ENCODE peak calls at places on chromosomes 1 and 21, in eight cellular contexts. B is AG04449, W is endothelial cell, T is MCF 10A, U is astrocyte of the cerebellum, J is cardiac fibroblast, Q is HepG2, N is B cell. E is an unnamed sample.
A peak's percentile ranks its signal among the peaks of the same experiment; 100 is the strongest.

GRCh38 chr1:113231866-113232265 is 158.4 kb upstream of the MAGI3 start:
- DNase-seq in B (no peak), W (no peak), T (no peak), U (no peak), J (no peak), Q (no peak), N (no peak), E (no peak)

GRCh38 chr1:5740450-5740849 is 251.8 kb downstream of the NPHP4 start:
- DNase-seq in B (no peak), W (no peak), T (no peak), U (no peak), J (no peak), Q (no peak), N (no peak), E (no peak)

GRCh38 chr1:202010042-202011015 is at the start of gene ELF3:
- DNase-seq in B (no peak), W (no peak), T (peak; percentile 66), U (no peak), J (no peak), Q (peak; percentile 99), N (no peak), E (peak; percentile 78)

GRCh38 chr1:193069748-193070394 is 10.5 kb downstream of the RO60 start:
- DNase-seq in B (no peak), W (no peak), T (peak; percentile 50), U (no peak), J (peak; percentile 24), Q (no peak), N (no peak), E (no peak)

GRCh38 chr1:235841938-235842545 is 24.7 kb downstream of the LYST start:
- DNase-seq in B (no peak), W (no peak), T (no peak), U (no peak), J (no peak), Q (no peak), N (no peak), E (peak; percentile 36)

GRCh38 chr1:205672395-205672889 is 7.9 kb downstream of the SLC45A3 start:
- DNase-seq in B (no peak), W (no peak), T (no peak), U (no peak), J (no peak), Q (no peak), N (no peak), E (no peak)

GRCh38 chr1:156901966-156902922 is 8.7 kb downstream of the PEAR1 start:
- DNase-seq in B (no peak), W (no peak), T (no peak), U (no peak), J (no peak), Q (no peak), N (no peak), E (no peak)

GRCh38 chr1:223258751-223259177 is 105.2 kb downstream of the SUSD4 start:
- DNase-seq in B (no peak), W (no peak), T (peak; percentile 98), U (peak; percentile 51), J (peak; percentile 54), Q (peak; percentile 10), N (no peak), E (no peak)

GRCh38 chr1:183210678-183211077 is 24.6 kb downstream of the LAMC2 start:
- DNase-seq in B (no peak), W (no peak), T (no peak), U (no peak), J (no peak), Q (no peak), N (no peak), E (no peak)

GRCh38 chr1:200281451-200281850 is 128.4 kb downstream of the ZNF281 start:
- DNase-seq in B (no peak), W (no peak), T (no peak), U (no peak), J (no peak), Q (no peak), N (no peak), E (no peak)

DNA sequence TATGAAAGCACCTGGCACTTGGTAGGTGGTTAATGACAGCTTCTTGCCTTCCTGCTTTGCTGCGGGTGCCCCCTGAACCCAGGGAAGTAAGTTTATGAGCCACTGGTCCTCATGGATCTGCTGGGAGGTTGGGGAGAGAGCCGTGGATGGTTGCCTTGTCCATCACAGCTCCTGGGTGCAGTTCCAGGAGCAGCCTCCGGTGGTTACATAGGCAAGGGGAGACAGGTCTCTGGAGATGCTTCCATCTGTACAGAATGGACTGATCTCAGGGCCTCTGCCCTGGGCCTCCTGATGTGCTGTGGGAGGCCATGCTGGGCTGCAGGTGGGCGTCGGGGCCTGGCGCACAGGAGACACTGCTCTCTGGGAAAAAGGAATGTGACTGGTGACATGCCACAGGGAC is 31.6 kb upstream of the ARHGEF10L start:
- DNase-seq in B (no peak), W (peak; percentile 29), T (no peak), U (no peak), J (no peak), Q (no peak), N (no peak), E (no peak)
- TF ChIP-seq CTCF in B (no peak), W (peak; percentile 39), T (peak; percentile 22), U (no peak), J (peak; percentile 30), Q (no peak), N (no peak), E (no peak)

DNA sequence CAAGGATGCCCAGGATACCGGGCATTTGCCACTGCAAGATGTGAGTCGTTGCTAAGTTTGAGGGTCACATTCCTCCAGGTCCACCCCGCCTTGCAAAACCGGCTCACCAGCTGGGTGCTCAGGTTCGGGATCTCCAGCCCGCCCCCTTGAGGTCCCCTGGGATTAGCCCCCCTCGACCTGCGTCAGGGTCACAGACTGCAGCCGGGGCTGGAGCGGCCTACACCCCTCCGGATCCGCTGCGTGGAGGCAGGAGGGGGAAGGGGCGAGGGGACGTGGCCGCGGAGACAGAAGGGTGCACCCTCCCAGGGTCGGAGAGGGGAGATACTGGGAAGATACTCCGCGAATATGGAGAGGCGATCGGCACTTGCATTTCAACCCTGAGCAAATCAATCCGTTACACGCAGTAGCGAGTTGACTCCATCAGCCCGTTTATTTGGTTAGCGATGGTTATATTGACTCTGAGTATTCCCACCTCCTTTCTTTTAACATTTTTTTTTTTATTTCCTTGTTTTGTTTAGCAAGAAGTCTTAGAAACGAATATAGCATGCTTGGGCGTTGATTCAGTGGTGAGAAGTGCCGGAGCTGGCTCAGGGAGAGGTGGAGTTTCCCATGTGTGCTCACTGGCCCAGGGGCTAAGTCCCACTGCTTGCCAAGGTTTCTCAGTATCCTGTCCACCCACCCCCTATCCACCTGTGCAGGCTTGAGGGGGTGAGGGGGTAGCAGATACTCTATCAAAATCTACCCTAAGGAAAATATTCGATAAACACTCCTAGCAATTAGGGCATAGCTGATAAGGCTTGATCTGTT is 983 bp downstream of the IFNAR2 start:
- DNase-seq in B (peak; percentile 28), W (peak; percentile 48), T (peak; percentile 54), U (peak; percentile 23), J (peak; percentile 82), Q (peak; percentile 37), N (peak; percentile 82), E (peak; percentile 60)
- TF ChIP-seq CTCF in B (no peak), W (no peak), T (no peak), U (peak; percentile 11), J (no peak), Q (peak; percentile 75), N (no peak), E (peak; percentile 36)

DNA sequence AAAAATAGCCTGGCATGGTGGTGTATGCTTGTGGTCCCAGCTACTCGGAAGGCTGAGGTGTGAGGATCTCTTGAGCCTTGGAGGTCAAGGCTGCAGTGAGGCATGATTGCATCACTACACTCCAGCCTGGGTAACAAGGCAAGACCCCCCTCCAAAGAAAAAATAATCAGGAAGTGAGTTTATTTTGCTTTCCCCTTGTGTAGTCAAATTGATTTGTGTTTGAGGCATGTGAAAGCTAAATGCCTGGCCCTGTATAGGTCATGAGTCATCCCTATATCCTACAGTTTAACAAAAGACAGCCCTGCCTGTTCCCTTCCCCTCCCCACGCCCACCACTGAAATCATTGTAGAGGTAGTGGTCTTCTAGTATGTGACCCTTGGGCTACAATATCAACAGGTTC is 241.4 kb upstream of the JUN start:
- DNase-seq in B (no peak), W (no peak), T (no peak), U (no peak), J (peak; percentile 34), Q (no peak), N (no peak), E (no peak)
- TF ChIP-seq CTCF in B (no peak), W (no peak), T (no peak), U (no peak), J (no peak), Q (no peak), N (no peak), E (no peak)

GRCh38 chr1:89990976-89991831 is 3.7 kb upstream of the ZNF326 start:
- DNase-seq in B (no peak), W (no peak), T (no peak), U (no peak), J (no peak), Q (no peak), N (no peak), E (no peak)

GRCh38 chr1:89987170-89987819 is 7.6 kb upstream of the ZNF326 start:
- DNase-seq in B (no peak), W (peak; percentile 50), T (peak; percentile 81), U (peak; percentile 78), J (peak; percentile 87), Q (peak; percentile 62), N (peak; percentile 75), E (peak; percentile 86)

GRCh38 chr1:89989099-89989498 is 5.8 kb upstream of the ZNF326 start:
- DNase-seq in B (no peak), W (no peak), T (no peak), U (no peak), J (no peak), Q (no peak), N (no peak), E (no peak)

GRCh38 chr1:89989791-89990190 is 5.1 kb upstream of the ZNF326 start:
- DNase-seq in B (no peak), W (no peak), T (no peak), U (no peak), J (no peak), Q (peak; percentile 58), N (no peak), E (no peak)

DNA sequence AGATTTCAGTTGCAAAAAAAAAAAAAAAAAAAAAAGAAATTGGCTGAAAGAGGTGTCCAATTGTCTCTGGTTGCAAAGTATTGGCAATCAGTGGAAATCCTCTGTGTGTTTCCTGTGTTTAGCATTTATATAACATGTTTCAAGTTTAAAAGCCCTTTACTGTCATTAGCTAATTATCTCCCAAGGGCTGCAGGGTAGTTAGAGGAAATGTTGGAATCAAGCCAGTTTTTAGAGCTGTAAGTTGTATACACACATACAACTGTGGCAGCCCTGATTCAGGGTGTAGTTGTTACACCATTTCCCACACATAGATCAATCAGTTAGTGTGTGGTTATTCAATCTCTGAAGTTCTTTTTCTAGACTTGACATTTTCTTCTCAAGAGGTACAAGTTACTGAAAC is 8.9 kb upstream of the ZNF326 start:
- DNase-seq in B (no peak), W (no peak), T (no peak), U (no peak), J (no peak), Q (no peak), N (no peak), E (no peak)
- TF ChIP-seq CTCF in B (no peak), W (no peak), T (no peak), U (no peak), J (no peak), Q (no peak), N (no peak), E (no peak)

GRCh38 chr21:16532841-16533240 is 803.1 kb downstream of the USP25 start:
- DNase-seq in B (no peak), W (no peak), T (peak; percentile 32), U (no peak), J (peak; percentile 71), Q (no peak), N (no peak), E (no peak)
- TF ChIP-seq CTCF in B (no peak), W (no peak), T (no peak), U (no peak), J (no peak), Q (no peak), N (no peak), E (no peak)

E was measured in GM13977.